ENCODE peak calls at places on chromosomes 6 and 20, in five cellular contexts. F is HuH-7.5, H is HCT116, U is RWPE1, O is SK-N-DZ. T is an unnamed sample.

GRCh38 chr20:62795023-62795761 is 1.1 kb upstream of the MRGBP start:
- DNase-seq in U (peak; percentile 74), H (no peak), F (peak; percentile 92), O (peak; percentile 89), T (peak; percentile 30)

GRCh38 chr20:22686097-22686496 is 101.7 kb upstream of the FOXA2 start:
- DNase-seq in H (peak; percentile 46), O (peak; percentile 27), F (peak; percentile 41), U (peak; percentile 64), T (peak; percentile 53)

GRCh38 chr20:1267161-1267560 is 1.1 kb downstream of the SNPH start:
- DNase-seq in O (no peak), H (no peak), U (no peak), F (no peak), T (no peak)

GRCh38 chr6:169723200-169723909 is 945 bp downstream of the PHF10 start:
- DNase-seq in F (peak; percentile 41), H (no peak), O (peak; percentile 31), U (peak; percentile 23), T (peak; percentile 34)

GRCh38 chr6:33189625-33190024 is 2.6 kb downstream of the COL11A2 start:
- DNase-seq in O (no peak), H (no peak), F (no peak), U (no peak), T (no peak)

GRCh38 chr6:52562915-52563314 is 13.9 kb downstream of the TRAM2 start:
- DNase-seq in H (no peak), F (no peak), O (no peak), U (no peak), T (no peak)

GRCh38 chr20:16170406-16170971 is 402.8 kb downstream of the KIF16B start:
- DNase-seq in F (no peak), U (no peak), H (no peak), O (peak; percentile 24), T (no peak)

GRCh38 chr6:13848553-13849150 is 34.3 kb upstream of the MCUR1 start:
- DNase-seq in O (no peak), F (no peak), H (no peak), U (no peak), T (no peak)

GRCh38 chr6:169162968-169163903 is 90.4 kb downstream of the THBS2 start:
- DNase-seq in O (no peak), F (no peak), U (peak; percentile 98), H (peak; percentile 74), T (peak; percentile 97)

T was measured in foreskin keratinocyte.